ENCODE peak calls at places on chromosomes 1 and 21, in seven cellular contexts. S is CD8-positive, alpha-beta memory T cell; C is naive thymus-derived CD4-positive, alpha-beta T cell; D is psoas muscle; E is A549; F is transverse colon; I is fibroblast of lung. X is an unnamed sample.

GRCh38 chr21:18249542-18250152 is 5.0 kb downstream of the CHODL start:
- DNase-seq in S (no peak), C (no peak), D (no peak), E (no peak), F (no peak), I (no peak), X (no peak)

GRCh38 chr1:233005703-233006102 is 55.3 kb downstream of the NTPCR start:
- DNase-seq in S (no peak), C (no peak), D (no peak), E (no peak), F (no peak), I (no peak), X (no peak)

GRCh38 chr1:206589206-206589605 is 23.1 kb downstream of the EIF2D start:
- DNase-seq in S (no peak), C (no peak), D (no peak), E (no peak), F (no peak), I (peak), X (no peak)

GRCh38 chr1:114024049-114024448 is 44.8 kb downstream of the OLFML3 start:
- DNase-seq in S (no peak), C (no peak), D (no peak), E (no peak), F (no peak), I (no peak), X (no peak)

GRCh38 chr1:25064465-25065238 is 134.6 kb upstream of the RUNX3 start:
- DNase-seq in S (peak), C (no peak), D (no peak), E (no peak), F (no peak), I (no peak), X (no peak)

GRCh38 chr1:180199018-180199417 is 31.0 kb upstream of the LHX4 start:
- DNase-seq in S (no peak), C (no peak), D (no peak), E (no peak), F (no peak), I (no peak), X (no peak)

GRCh38 chr21:16061194-16061593 is 331.4 kb downstream of the USP25 start:
- DNase-seq in S (no peak), C (no peak), D (no peak), E (no peak), F (no peak), I (no peak), X (no peak)

GRCh38 chr1:3409737-3410434 is 44.6 kb upstream of the ARHGEF16 start:
- DNase-seq in S (no peak), C (no peak), D (peak), E (peak), F (peak), I (peak), X (peak)

GRCh38 chr21:35635261-35635660 is 425.1 kb downstream of the SETD4 start:
- DNase-seq in S (no peak), C (no peak), D (no peak), E (peak), F (no peak), I (peak), X (no peak)
- H3K27ac ChIP-seq in S (no peak), C (no peak), D (no peak), E (no peak), F (no peak), I (peak), X (no peak)

GRCh38 chr1:115475252-115475651 is 137.2 kb upstream of the NGF start:
- DNase-seq in S (no peak), C (no peak), D (no peak), E (no peak), F (no peak), I (no peak), X (no peak)
- H3K27ac ChIP-seq in S (no peak), C (no peak), D (no peak), E (no peak), F (no peak), I (no peak), X (no peak)

GRCh38 chr1:245874942-245875580 is 632.0 kb downstream of the SMYD3 start:
- DNase-seq in S (no peak), C (no peak), D (peak), E (no peak), F (peak), I (peak), X (no peak)
- H3K27ac ChIP-seq in S (no peak), C (no peak), D (no peak), E (no peak), F (peak), I (peak), X (no peak)

GRCh38 chr1:154697710-154698109 is 89.7 kb upstream of the ADAR start:
- DNase-seq in S (no peak), C (no peak), D (no peak), E (no peak), F (no peak), I (no peak), X (no peak)

GRCh38 chr1:154696460-154696859 is 88.5 kb upstream of the ADAR start:
- DNase-seq in S (no peak), C (no peak), D (no peak), E (no peak), F (no peak), I (no peak), X (no peak)

GRCh38 chr1:154694995-154695394 is 87.0 kb upstream of the ADAR start:
- DNase-seq in S (no peak), C (no peak), D (no peak), E (no peak), F (no peak), I (no peak), X (no peak)

GRCh38 chr1:154698320-154699096 is 90.5 kb upstream of the ADAR start:
- DNase-seq in S (no peak), C (no peak), D (no peak), E (no peak), F (no peak), I (no peak), X (no peak)

GRCh38 chr1:154696001-154696400 is 88.0 kb upstream of the ADAR start:
- DNase-seq in S (no peak), C (no peak), D (no peak), E (no peak), F (no peak), I (no peak), X (no peak)
- H3K27ac ChIP-seq in S (no peak), C (no peak), D (peak), E (no peak), F (no peak), I (no peak), X (no peak)

DNA sequence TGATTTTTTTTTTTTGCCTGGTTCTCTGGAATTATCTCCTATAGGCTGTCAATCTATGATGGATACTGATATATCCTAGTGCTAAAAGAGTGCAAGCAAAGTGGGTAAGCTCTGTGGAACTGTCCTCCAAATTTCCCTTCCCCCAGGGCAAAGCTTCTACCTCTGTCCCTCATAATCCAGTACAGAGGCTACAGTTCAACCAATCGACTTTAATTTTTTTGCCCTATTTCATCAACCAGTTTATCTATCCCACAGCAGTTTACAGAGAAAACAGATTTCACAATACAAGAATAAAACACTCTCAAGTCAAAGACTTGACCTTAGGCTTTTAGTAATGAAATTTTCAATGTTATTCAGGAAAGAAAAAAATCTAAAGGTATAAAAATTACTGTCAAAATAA is 13.9 kb downstream of the PUM1 start:
- DNase-seq in S (no peak), C (no peak), D (no peak), E (no peak), F (no peak), I (peak), X (no peak)
- H3K27ac ChIP-seq in S (no peak), C (no peak), D (no peak), E (no peak), F (no peak), I (no peak), X (no peak)